ENCODE peak calls at places on chromosomes 3 and 15, in five cellular contexts. One of them, this sample, is unnamed.

GRCh38 chr15:90063733-90064247 is 38.5 kb downstream of the IDH2 start:
- DNase-seq in sigmoid colon: no peak
- DNase-seq in MM.1S: no peak
- DNase-seq in foreskin fibroblast: no peak
- DNase-seq in cardiac muscle cell: no peak
- DNase-seq in this sample: no peak

GRCh38 chr3:16247282-16248058 is 17.3 kb downstream of the DPH3 start:
- DNase-seq in sigmoid colon: peak
- DNase-seq in MM.1S: peak
- DNase-seq in foreskin fibroblast: peak
- DNase-seq in cardiac muscle cell: peak
- DNase-seq in this sample: peak

GRCh38 chr3:8307545-8308110 is 194.0 kb upstream of the LMCD1 start:
- DNase-seq in sigmoid colon: no peak
- DNase-seq in MM.1S: no peak
- DNase-seq in foreskin fibroblast: no peak
- DNase-seq in cardiac muscle cell: no peak
- DNase-seq in this sample: peak

GRCh38 chr3:9552252-9552999 is 1.2 kb downstream of the LHFPL4 start:
- DNase-seq in sigmoid colon: no peak
- DNase-seq in MM.1S: no peak
- DNase-seq in foreskin fibroblast: peak
- DNase-seq in cardiac muscle cell: peak
- DNase-seq in this sample: peak

GRCh38 chr15:73116164-73116563 is 63.9 kb downstream of the NEO1 start:
- DNase-seq in sigmoid colon: no peak
- DNase-seq in MM.1S: no peak
- DNase-seq in foreskin fibroblast: no peak
- DNase-seq in cardiac muscle cell: no peak
- DNase-seq in this sample: no peak

GRCh38 chr15:71705151-71705550 is 105.2 kb upstream of the NR2E3 start:
- DNase-seq in sigmoid colon: no peak
- DNase-seq in MM.1S: no peak
- DNase-seq in foreskin fibroblast: peak
- DNase-seq in cardiac muscle cell: no peak
- DNase-seq in this sample: no peak

GRCh38 chr3:190886945-190887344 is 24.5 kb upstream of the GMNC start:
- DNase-seq in sigmoid colon: no peak
- DNase-seq in MM.1S: no peak
- DNase-seq in foreskin fibroblast: no peak
- DNase-seq in cardiac muscle cell: no peak
- DNase-seq in this sample: no peak

GRCh38 chr3:160084998-160085397 is 96.4 kb downstream of the IL12A start:
- DNase-seq in sigmoid colon: no peak
- DNase-seq in MM.1S: no peak
- DNase-seq in foreskin fibroblast: no peak
- DNase-seq in cardiac muscle cell: no peak
- DNase-seq in this sample: no peak

GRCh38 chr3:55899887-55900286 is 412.8 kb upstream of the WNT5A start:
- DNase-seq in sigmoid colon: no peak
- DNase-seq in MM.1S: no peak
- DNase-seq in foreskin fibroblast: no peak
- DNase-seq in cardiac muscle cell: peak
- DNase-seq in this sample: peak

GRCh38 chr3:185950720-185951119 is 12.9 kb upstream of the TRA2B start:
- DNase-seq in sigmoid colon: no peak
- DNase-seq in MM.1S: no peak
- DNase-seq in foreskin fibroblast: no peak
- DNase-seq in cardiac muscle cell: no peak
- DNase-seq in this sample: no peak

GRCh38 chr3:19934098-19934566 is at the start of gene EFHB:
- DNase-seq in sigmoid colon: no peak
- DNase-seq in MM.1S: no peak
- DNase-seq in foreskin fibroblast: no peak
- DNase-seq in cardiac muscle cell: peak
- DNase-seq in this sample: peak
- H3K4me3 ChIP-seq in sigmoid colon: no peak
- H3K4me3 ChIP-seq in MM.1S: no peak
- H3K4me3 ChIP-seq in foreskin fibroblast: no peak
- H3K4me3 ChIP-seq in cardiac muscle cell: no peak
- H3K4me3 ChIP-seq in this sample: peak

GRCh38 chr3:117145677-117146076 is 436.1 kb downstream of the TUSC7 start:
- DNase-seq in sigmoid colon: no peak
- DNase-seq in MM.1S: no peak
- DNase-seq in foreskin fibroblast: no peak
- DNase-seq in cardiac muscle cell: no peak
- DNase-seq in this sample: no peak
- H3K4me3 ChIP-seq in sigmoid colon: no peak
- H3K4me3 ChIP-seq in MM.1S: no peak
- H3K4me3 ChIP-seq in foreskin fibroblast: no peak
- H3K4me3 ChIP-seq in cardiac muscle cell: no peak
- H3K4me3 ChIP-seq in this sample: no peak

GRCh38 chr3:42772670-42773408 is at the start of gene CCDC13:
- DNase-seq in sigmoid colon: peak
- DNase-seq in MM.1S: peak
- DNase-seq in foreskin fibroblast: peak
- DNase-seq in cardiac muscle cell: peak
- DNase-seq in this sample: peak
- H3K4me3 ChIP-seq in sigmoid colon: peak
- H3K4me3 ChIP-seq in MM.1S: peak
- H3K4me3 ChIP-seq in foreskin fibroblast: peak
- H3K4me3 ChIP-seq in cardiac muscle cell: peak
- H3K4me3 ChIP-seq in this sample: peak

GRCh38 chr15:51731549-51732267 is 5.7 kb downstream of the LYSMD2 start:
- DNase-seq in sigmoid colon: no peak
- DNase-seq in MM.1S: peak
- DNase-seq in foreskin fibroblast: no peak
- DNase-seq in cardiac muscle cell: no peak
- DNase-seq in this sample: no peak
- H3K4me3 ChIP-seq in sigmoid colon: peak
- H3K4me3 ChIP-seq in MM.1S: peak
- H3K4me3 ChIP-seq in foreskin fibroblast: no peak
- H3K4me3 ChIP-seq in cardiac muscle cell: no peak
- H3K4me3 ChIP-seq in this sample: no peak